ENCODE peak calls at places on chromosomes 5 and 9, in four cellular contexts. One of them, this sample, is unnamed.

GRCh38 chr5:59789197-59789596 is 104.3 kb downstream of the PDE4D start:
- DNase-seq in AG09319: no peak
- DNase-seq in HCT116: no peak
- DNase-seq in neural crest cell: no peak
- DNase-seq in this sample: no peak

GRCh38 chr9:131854334-131854733 is 114.5 kb upstream of the RAPGEF1 start:
- DNase-seq in neural crest cell: no peak
- DNase-seq in HCT116: no peak
- DNase-seq in AG09319: no peak
- DNase-seq in this sample: no peak

GRCh38 chr5:67483453-67484030 is 286.9 kb upstream of the CD180 start:
- DNase-seq in HCT116: no peak
- DNase-seq in neural crest cell: no peak
- DNase-seq in AG09319: no peak
- DNase-seq in this sample: no peak

GRCh38 chr5:14942212-14942611 is 70.6 kb upstream of the ANKH start:
- DNase-seq in HCT116: no peak
- DNase-seq in neural crest cell: no peak
- DNase-seq in AG09319: no peak
- DNase-seq in this sample: no peak

GRCh38 chr5:147699496-147700088 is 82.9 kb downstream of the JAKMIP2 start:
- DNase-seq in AG09319: no peak
- DNase-seq in HCT116: no peak
- DNase-seq in neural crest cell: no peak
- DNase-seq in this sample: no peak

GRCh38 chr5:6365977-6366590 is 12.3 kb downstream of the MED10 start:
- DNase-seq in AG09319: no peak
- DNase-seq in neural crest cell: no peak
- DNase-seq in HCT116: no peak
- DNase-seq in this sample: no peak

GRCh38 chr9:133956520-133957076 is 35.5 kb downstream of the VAV2 start:
- DNase-seq in AG09319: no peak
- DNase-seq in HCT116: no peak
- DNase-seq in neural crest cell: no peak
- DNase-seq in this sample: no peak

GRCh38 chr9:31232485-31232884 is 1152.0 kb upstream of the ACO1 start:
- DNase-seq in AG09319: no peak
- DNase-seq in HCT116: no peak
- DNase-seq in neural crest cell: no peak
- DNase-seq in this sample: no peak

GRCh38 chr9:7549261-7549660 is 250.3 kb downstream of the DMAC1 start:
- DNase-seq in neural crest cell: peak; percentile 6
- DNase-seq in AG09319: no peak
- DNase-seq in HCT116: no peak
- DNase-seq in this sample: no peak

GRCh38 chr5:122163151-122164069 is 34.1 kb downstream of the ZNF474 start:
- DNase-seq in neural crest cell: no peak
- DNase-seq in HCT116: no peak
- DNase-seq in AG09319: peak; percentile 73
- DNase-seq in this sample: no peak